ENCODE peak calls at places on chromosome 9, in five cellular contexts. L is caudate nucleus; S is activated CD4-positive, alpha-beta T cell treated with anti-CD3 and anti-CD28 coated beads for 24 hours; E is CD4-positive, alpha-beta memory T cell; N is stimulated activated CD4-positive, alpha-beta T cell treated with anti-CD3 and anti-CD28 coated beads, Interleukin-15, amount 100 ng/mL, for 1 hour. U is an unnamed sample.

GRCh38 chr9:129242191-129242953 is 64.3 kb upstream of the IER5L start:
- DNase-seq in L (no peak), S (no peak), E (no peak), N (no peak), U (no peak)

GRCh38 chr9:97980479-97980803 is 2.7 kb upstream of the ANP32B start:
- DNase-seq in L (no peak), S (no peak), E (no peak), N (no peak), U (no peak)

GRCh38 chr9:950139-950538 is 26.3 kb upstream of the DMRT3 start:
- DNase-seq in L (no peak), S (no peak), E (no peak), N (no peak), U (no peak)

GRCh38 chr9:84129529-84129928 is 148.9 kb downstream of the RMI1 start:
- DNase-seq in L (no peak), S (no peak), E (no peak), N (no peak), U (no peak)

GRCh38 chr9:9091387-9091786 is 1291.8 kb upstream of the DMAC1 start:
- DNase-seq in L (no peak), S (no peak), E (no peak), N (no peak), U (no peak)

GRCh38 chr9:71630371-71630770 is 137.9 kb downstream of the CEMIP2 start:
- DNase-seq in L (no peak), S (no peak), E (no peak), N (no peak), U (no peak)

GRCh38 chr9:38214441-38214840 is 145.4 kb upstream of the SHB start:
- DNase-seq in L (no peak), S (no peak), E (no peak), N (no peak), U (no peak)

GRCh38 chr9:76161546-76161945 is 232.7 kb downstream of the RFK start:
- DNase-seq in L (no peak), S (no peak), E (no peak), N (no peak), U (no peak)

GRCh38 chr9:89005323-89005722 is 14.1 kb downstream of the S1PR3 start:
- DNase-seq in L (no peak), S (no peak), E (no peak), N (no peak), U (no peak)

GRCh38 chr9:79189511-79189924 is 382.2 kb upstream of the TLE4 start:
- DNase-seq in L (no peak), S (no peak), E (no peak), N (no peak), U (no peak)

GRCh38 chr9:27765266-27765665 is 192.0 kb upstream of the C9orf72 start:
- DNase-seq in L (no peak), S (no peak), E (no peak), N (no peak), U (no peak)

GRCh38 chr9:86112057-86112456 is 12.7 kb upstream of the GOLM1 start:
- DNase-seq in L (no peak), S (no peak), E (no peak), N (no peak), U (no peak)

GRCh38 chr9:21326526-21327139 is 8.6 kb downstream of the KLHL9 start:
- DNase-seq in L (no peak), S (no peak), E (peak), N (no peak), U (no peak)

GRCh38 chr9:129823163-129823933 is 588 bp downstream of the TOR1A start:
- DNase-seq in L (no peak), S (no peak), E (no peak), N (no peak), U (no peak)

GRCh38 chr9:104682642-104683041 is 11.7 kb upstream of the OR13D1 start:
- DNase-seq in L (no peak), S (no peak), E (peak), N (no peak), U (peak)

GRCh38 chr9:134449180-134449916 is 123.1 kb downstream of the RXRA start:
- DNase-seq in L (peak), S (peak), E (peak), N (peak), U (peak)

GRCh38 chr9:121895836-121896544 is 197.1 kb downstream of the TTLL11 start:
- DNase-seq in L (no peak), S (no peak), E (no peak), N (no peak), U (no peak)

GRCh38 chr9:123590499-123590898 is 234.5 kb downstream of the CRB2 start:
- DNase-seq in L (no peak), S (no peak), E (no peak), N (no peak), U (no peak)

GRCh38 chr9:123982535-123982934 is 29.0 kb upstream of the LHX2 start:
- DNase-seq in L (no peak), S (no peak), E (no peak), N (no peak), U (no peak)

GRCh38 chr9:111429175-111429574 is 55.0 kb downstream of the ECPAS start:
- DNase-seq in L (no peak), S (no peak), E (no peak), N (no peak), U (no peak)

GRCh38 chr9:12702160-12702758 is 9.1 kb downstream of the TYRP1 start:
- DNase-seq in L (no peak), S (no peak), E (no peak), N (no peak), U (no peak)

GRCh38 chr9:121439711-121440110 is 59.9 kb downstream of the GGTA1 start:
- DNase-seq in L (no peak), S (no peak), E (no peak), N (no peak), U (no peak)

GRCh38 chr9:28289732-28290131 is 716.5 kb upstream of the C9orf72 start:
- DNase-seq in L (no peak), S (no peak), E (no peak), N (no peak), U (no peak)

GRCh38 chr9:135888766-135889394 is 18.5 kb downstream of the CAMSAP1 start:
- DNase-seq in L (no peak), S (no peak), E (no peak), N (no peak), U (no peak)

GRCh38 chr9:83266618-83267543 is 203.9 kb upstream of the RASEF start:
- DNase-seq in L (no peak), S (no peak), E (no peak), N (no peak), U (no peak)

GRCh38 chr9:81892440-81892839 is 35.8 kb upstream of the SPATA31D4 start:
- DNase-seq in L (no peak), S (no peak), E (no peak), N (no peak), U (no peak)

GRCh38 chr9:123456011-123456410 is 100.0 kb downstream of the CRB2 start:
- DNase-seq in L (no peak), S (no peak), E (no peak), N (no peak), U (no peak)

GRCh38 chr9:137445275-137445807 is 4.2 kb upstream of the ENTPD8 start:
- DNase-seq in L (peak), S (peak), E (peak), N (peak), U (peak)

GRCh38 chr9:137705443-137705863 is 86.6 kb downstream of the EHMT1 start:
- DNase-seq in L (no peak), S (no peak), E (peak), N (no peak), U (no peak)

GRCh38 chr9:76654051-76654461 is 110.2 kb upstream of the PCA3 start:
- DNase-seq in L (no peak), S (no peak), E (no peak), N (no peak), U (no peak)

GRCh38 chr9:91867740-91868139 is 82.3 kb downstream of the ROR2 start:
- DNase-seq in L (no peak), S (no peak), E (no peak), N (no peak), U (no peak)